ENCODE peak calls at places on chromosomes 13 and 19, in six cellular contexts. C is neural crest cell, I is uterus, E is A673, K is ascending aorta, Q is GM23338. Z is an unnamed sample.
A peak's percentile ranks its signal among the peaks of the same experiment; 100 is the strongest.

GRCh38 chr19:6587093-6587820 is 3.7 kb downstream of the CD70 start:
- DNase-seq in K (no peak), Q (peak; percentile 77), I (no peak), E (peak; percentile 59), C (no peak), Z (peak; percentile 88)

GRCh38 chr19:11390933-11391680 is 7.0 kb upstream of the EPOR start:
- DNase-seq in Q (peak; percentile 27), K (no peak), I (no peak), E (no peak), C (no peak), Z (no peak)

GRCh38 chr19:34260771-34261173 is 6.4 kb downstream of the GARRE1 start:
- DNase-seq in C (no peak), E (no peak), Q (peak; percentile 40), K (no peak), I (no peak), Z (no peak)

GRCh38 chr19:47013041-47013517 is 6.6 kb upstream of the NPAS1 start:
- DNase-seq in C (peak; percentile 83), E (peak; percentile 86), Q (peak; percentile 91), K (no peak), I (peak; percentile 82), Z (peak; percentile 96)

GRCh38 chr13:102707465-102707864 is 12.6 kb upstream of the METTL21C start:
- DNase-seq in E (peak; percentile 70), I (no peak), K (no peak), C (no peak), Q (no peak), Z (no peak)

GRCh38 chr13:75544681-75545333 is 4.8 kb upstream of the UCHL3 start:
- DNase-seq in I (no peak), Q (no peak), K (no peak), E (no peak), C (no peak), Z (no peak)

GRCh38 chr13:21668665-21669599 is 1.9 kb upstream of the FGF9 start:
- DNase-seq in K (no peak), C (peak; percentile 37), I (no peak), Q (peak; percentile 69), E (no peak), Z (no peak)

GRCh38 chr19:48496959-48497727 is 14.5 kb downstream of the LMTK3 start:
- DNase-seq in E (no peak), Q (peak; percentile 6), I (no peak), K (no peak), C (no peak), Z (no peak)

GRCh38 chr13:20475927-20476691 is 49.5 kb downstream of the CRYL1 start:
- DNase-seq in C (no peak), K (no peak), Q (peak; percentile 43), I (no peak), E (no peak), Z (no peak)

GRCh38 chr13:30255696-30256095 is 51.7 kb downstream of the KATNAL1 start:
- DNase-seq in I (no peak), E (no peak), Q (no peak), C (no peak), K (no peak), Z (no peak)

GRCh38 chr13:39484506-39485313 is 118.3 kb downstream of the LHFPL6 start:
- DNase-seq in Q (no peak), C (no peak), K (no peak), E (peak; percentile 66), I (no peak), Z (no peak)

GRCh38 chr13:66994498-66995365 is 235.4 kb downstream of the PCDH9 start:
- DNase-seq in K (no peak), Q (no peak), C (no peak), E (no peak), I (no peak), Z (no peak)

GRCh38 chr13:34391071-34391470 is 551.0 kb upstream of the NBEA start:
- DNase-seq in E (no peak), C (no peak), Q (no peak), I (no peak), K (no peak), Z (no peak)

GRCh38 chr19:4278460-4278901 is 585 bp upstream of the SHD start:
- DNase-seq in K (no peak), E (no peak), I (no peak), Q (peak; percentile 59), C (no peak), Z (no peak)

GRCh38 chr13:112053744-112054615 is 13.0 kb upstream of the SOX1 start:
- DNase-seq in C (no peak), I (no peak), K (no peak), E (no peak), Q (peak; percentile 50), Z (peak; percentile 72)

GRCh38 chr19:9793051-9793591 is 24.6 kb upstream of the ZNF846 start:
- DNase-seq in C (no peak), K (peak; percentile 27), Q (peak; percentile 75), E (peak; percentile 75), I (no peak), Z (peak; percentile 55)

GRCh38 chr19:14901675-14902260 is 15.8 kb upstream of the OR7A17 start:
- DNase-seq in E (no peak), I (no peak), C (no peak), Q (no peak), K (no peak), Z (no peak)

GRCh38 chr19:49340865-49341718 is 5.9 kb downstream of the CD37 start:
- DNase-seq in K (no peak), C (no peak), I (no peak), E (no peak), Q (no peak), Z (no peak)

GRCh38 chr13:59793107-59793506 is 370.6 kb downstream of the DIAPH3 start:
- DNase-seq in C (no peak), E (no peak), Q (peak; percentile 64), K (no peak), I (no peak), Z (no peak)

GRCh38 chr19:30087381-30088138 is 145.5 kb downstream of the URI1 start:
- DNase-seq in Q (no peak), C (no peak), I (no peak), E (no peak), K (no peak), Z (no peak)

GRCh38 chr19:54453921-54454780 is 5.2 kb downstream of the LENG8 start:
- DNase-seq in C (no peak), K (no peak), E (no peak), Q (no peak), I (no peak), Z (peak; percentile 83)

DNA sequence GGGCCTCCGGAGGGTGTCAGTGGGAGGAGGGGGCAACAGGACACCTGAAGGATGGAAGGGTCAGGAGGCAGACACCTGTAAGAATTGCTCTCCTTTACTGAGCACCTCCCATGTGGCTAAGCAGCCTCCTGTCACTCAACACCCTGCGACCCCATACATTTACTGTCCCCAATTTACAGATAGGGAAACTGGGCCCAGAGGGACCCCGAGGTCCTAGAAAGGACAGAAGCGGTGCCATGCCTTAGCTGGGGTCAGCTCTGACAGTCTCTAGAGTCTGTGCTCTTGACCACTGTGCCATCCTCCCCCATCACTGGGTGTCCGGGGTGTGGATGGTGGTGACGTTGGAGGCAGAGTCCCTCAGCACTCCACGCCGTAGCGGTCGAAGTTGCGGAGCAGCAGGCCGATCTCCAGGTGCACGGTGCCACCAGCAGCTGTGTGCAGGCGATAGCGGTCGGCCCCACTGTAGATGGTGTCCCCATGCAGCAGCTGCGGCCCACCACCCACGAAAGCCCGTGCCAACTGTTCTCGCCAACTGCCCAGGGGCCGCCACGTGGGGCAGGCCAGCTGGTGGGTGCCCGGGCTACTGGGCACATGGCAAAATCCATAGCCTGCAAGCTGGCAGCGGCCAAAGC is 737 bp upstream of the TGFB1 start:
- DNase-seq in C (no peak), I (peak; percentile 28), K (no peak), Q (no peak), E (no peak), Z (no peak)
- TF ChIP-seq CTCF in C (peak; percentile 5), I (no peak), K (no peak), Q (no peak), E (peak; percentile 22), Z (no peak)

GRCh38 chr19:7899751-7900352 is 3.8 kb upstream of the MAP2K7 start:
- DNase-seq in I (no peak), Q (no peak), E (no peak), C (no peak), K (no peak), Z (no peak)

GRCh38 chr19:7900401-7900870 is 3.2 kb upstream of the MAP2K7 start:
- DNase-seq in I (no peak), K (no peak), C (no peak), E (no peak), Q (no peak), Z (no peak)

GRCh38 chr19:7902796-7903243 is 857 bp upstream of the MAP2K7 start:
- DNase-seq in Q (no peak), C (no peak), K (no peak), E (no peak), I (peak; percentile 39), Z (no peak)

GRCh38 chr19:7900931-7901330 is 2.7 kb upstream of the MAP2K7 start:
- DNase-seq in I (no peak), Q (no peak), C (no peak), K (no peak), E (no peak), Z (peak; percentile 45)

GRCh38 chr19:7901337-7901736 is 2.3 kb upstream of the MAP2K7 start:
- DNase-seq in E (no peak), I (no peak), Q (no peak), C (no peak), K (no peak), Z (peak; percentile 86)
- TF ChIP-seq CTCF in E (no peak), I (no peak), Q (no peak), C (no peak), K (no peak), Z (no peak)

GRCh38 chr19:37361994-37362393 is 8.9 kb upstream of the ZNF527 start:
- DNase-seq in I (no peak), C (no peak), E (no peak), K (no peak), Q (no peak), Z (no peak)

DNA sequence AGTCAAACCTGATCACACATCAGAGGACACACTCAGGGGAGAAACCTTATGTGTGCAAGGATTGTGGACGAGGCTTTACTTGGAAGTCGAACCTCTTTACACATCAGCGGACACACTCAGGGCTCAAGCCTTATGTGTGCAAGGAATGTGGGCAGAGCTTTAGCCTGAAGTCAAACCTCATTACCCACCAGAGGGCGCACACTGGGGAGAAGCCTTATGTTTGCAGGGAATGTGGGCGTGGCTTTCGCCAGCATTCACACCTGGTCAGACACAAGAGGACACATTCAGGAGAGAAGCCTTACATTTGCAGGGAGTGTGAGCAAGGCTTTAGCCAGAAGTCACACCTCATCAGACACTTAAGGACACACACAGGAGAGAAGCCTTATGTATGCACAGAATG is 8.2 kb upstream of the ZNF527 start:
- DNase-seq in K (no peak), I (no peak), E (peak; percentile 6), C (no peak), Q (peak; percentile 89), Z (no peak)
- TF ChIP-seq CTCF in K (no peak), I (no peak), E (peak; percentile 14), C (peak; percentile 15), Q (peak; percentile 76), Z (no peak)

DNA sequence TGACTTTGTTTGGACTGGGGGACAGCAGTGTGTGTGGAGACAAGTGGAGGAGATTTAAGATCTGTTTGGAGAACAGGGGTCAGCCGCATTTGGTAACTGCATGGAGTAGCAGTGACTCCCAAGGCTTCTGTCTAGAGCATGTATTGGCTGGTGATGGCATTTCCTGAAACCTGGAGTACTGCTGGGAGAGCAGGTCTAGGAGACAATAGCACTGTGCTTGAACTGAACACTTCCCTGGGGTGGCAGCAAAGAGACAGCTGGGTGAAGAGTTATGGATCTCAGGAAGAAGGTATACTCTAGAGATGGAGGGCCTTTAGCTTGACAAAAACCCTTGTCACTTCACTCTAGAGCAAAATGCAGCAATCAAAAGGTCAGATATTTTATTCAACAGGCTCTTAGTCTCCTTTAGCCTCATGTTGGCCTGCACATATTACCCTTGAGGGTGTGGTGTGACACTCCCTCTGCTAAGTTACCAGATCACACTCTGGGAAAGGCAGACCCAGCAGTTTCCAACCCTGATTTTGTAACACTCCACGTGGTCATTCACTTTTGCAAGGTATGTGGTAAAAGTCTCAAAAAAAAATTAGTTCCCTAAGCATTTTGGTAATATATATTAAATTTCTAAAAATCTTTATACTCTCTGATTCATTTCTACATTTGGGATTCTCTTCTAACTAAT is 70.2 kb downstream of the DHRS12 start:
- DNase-seq in K (no peak), E (peak; percentile 63), C (no peak), I (no peak), Q (peak; percentile 12), Z (no peak)
- TF ChIP-seq CTCF in K (no peak), E (no peak), C (no peak), I (no peak), Q (no peak), Z (no peak)

Z was measured in lower leg skin.